ENCODE peak calls at places on chromosome X, in four cellular contexts. W, H, M and J are unnamed samples.

GRCh38 chrX:44874481-44875184 is 1.6 kb downstream of the KDM6A start:
- DNase-seq in W (no peak), H (no peak), M (no peak), J (no peak)

GRCh38 chrX:71650333-71650969 is 16.9 kb upstream of the LOC101059915 start:
- DNase-seq in W (no peak), H (no peak), M (no peak), J (no peak)

GRCh38 chrX:140157611-140158010 is 192.3 kb upstream of the CXorf66 start:
- DNase-seq in W (no peak), H (no peak), M (no peak), J (no peak)

GRCh38 chrX:150032742-150033141 is 94.5 kb upstream of the EOLA2 start:
- DNase-seq in W (no peak), H (no peak), M (no peak), J (no peak)

GRCh38 chrX:72208126-72208525 is 26.6 kb downstream of the PIN4 start:
- DNase-seq in W (no peak), H (no peak), M (no peak), J (no peak)

GRCh38 chrX:41180194-41180902 is 95.1 kb downstream of the USP9X start:
- DNase-seq in W (peak), H (peak), M (no peak), J (peak)

GRCh38 chrX:113580486-113580885 is 739.9 kb upstream of the AMOT start:
- DNase-seq in W (no peak), H (no peak), M (no peak), J (no peak)

GRCh38 chrX:39832211-39832610 is 265.5 kb downstream of the BCOR start:
- DNase-seq in W (no peak), H (no peak), M (no peak), J (no peak)